ENCODE peak calls at places on chromosomes 3 and 15, in eight cellular contexts. D is suprapubic skin, J is A549, Y is K562, Z is stomach, L is ovary, C is sigmoid colon, V is transverse colon. I is an unnamed sample.

GRCh38 chr15:73387507-73388255 is 18.9 kb upstream of the HCN4 start:
- DNase-seq in D (peak; percentile 46), J (no peak), Y (no peak), Z (no peak), L (no peak), C (no peak), V (no peak), I (no peak)

GRCh38 chr15:39088186-39088585 is 492.7 kb upstream of the THBS1 start:
- DNase-seq in D (no peak), J (no peak), Y (no peak), Z (no peak), L (no peak), C (no peak), V (no peak), I (no peak)

GRCh38 chr3:182364723-182365650 is 428.3 kb upstream of the ATP11B start:
- DNase-seq in D (no peak), J (no peak), Y (peak; percentile 54), Z (peak; percentile 78), L (no peak), C (peak; percentile 69), V (peak; percentile 7), I (no peak)

GRCh38 chr3:167866321-167866720 is 130.8 kb downstream of the SERPINI1 start:
- DNase-seq in D (no peak), J (no peak), Y (no peak), Z (no peak), L (no peak), C (no peak), V (no peak), I (no peak)

GRCh38 chr3:45124379-45124778 is 21.8 kb downstream of the CDCP1 start:
- DNase-seq in D (no peak), J (peak; percentile 25), Y (no peak), Z (no peak), L (no peak), C (no peak), V (no peak), I (no peak)

GRCh38 chr3:138856799-138857198 is 22.1 kb upstream of the PIK3CB start:
- DNase-seq in D (no peak), J (no peak), Y (no peak), Z (no peak), L (no peak), C (no peak), V (no peak), I (no peak)

GRCh38 chr3:171155122-171155700 is 128.7 kb upstream of the SLC2A2 start:
- DNase-seq in D (no peak), J (no peak), Y (no peak), Z (no peak), L (no peak), C (no peak), V (no peak), I (no peak)

GRCh38 chr15:75620776-75621536 is 4.6 kb downstream of the SNUPN start:
- DNase-seq in D (peak; percentile 91), J (no peak), Y (no peak), Z (peak; percentile 77), L (peak; percentile 75), C (peak; percentile 94), V (peak; percentile 67), I (peak; percentile 94)

GRCh38 chr3:35758358-35758757 is 119.0 kb downstream of the ARPP21 start:
- DNase-seq in D (no peak), J (no peak), Y (no peak), Z (no peak), L (no peak), C (no peak), V (no peak), I (no peak)

GRCh38 chr15:31440754-31441298 is 114.2 kb downstream of the KLF13 start:
- DNase-seq in D (peak; percentile 77), J (no peak), Y (peak; percentile 26), Z (peak; percentile 42), L (peak; percentile 21), C (peak; percentile 82), V (peak; percentile 64), I (no peak)

GRCh38 chr15:72229076-72229946 is 1.7 kb downstream of the PKM start:
- DNase-seq in D (no peak), J (no peak), Y (no peak), Z (no peak), L (no peak), C (peak; percentile 65), V (no peak), I (no peak)

GRCh38 chr15:36117394-36117793 is 462.0 kb upstream of the CDIN1 start:
- DNase-seq in D (no peak), J (no peak), Y (no peak), Z (no peak), L (no peak), C (no peak), V (no peak), I (no peak)

GRCh38 chr3:79368403-79368802 is 399.4 kb downstream of the ROBO1 start:
- DNase-seq in D (no peak), J (no peak), Y (no peak), Z (no peak), L (no peak), C (no peak), V (no peak), I (no peak)

GRCh38 chr3:187709155-187709554 is 6.8 kb upstream of the RTP2 start:
- DNase-seq in D (no peak), J (peak; percentile 7), Y (peak; percentile 19), Z (no peak), L (no peak), C (no peak), V (no peak), I (no peak)

GRCh38 chr3:127673191-127674098 is 693 bp downstream of the ABTB1 start:
- DNase-seq in D (peak; percentile 75), J (peak; percentile 33), Y (peak; percentile 52), Z (peak; percentile 61), L (peak; percentile 53), C (peak; percentile 81), V (peak; percentile 61), I (no peak)

GRCh38 chr3:102224171-102224570 is 210.6 kb upstream of the ZPLD1 start:
- DNase-seq in D (no peak), J (peak; percentile 6), Y (no peak), Z (no peak), L (no peak), C (no peak), V (peak; percentile 15), I (no peak)
- TF ChIP-seq EP300 in D (no peak), J (no peak), Y (no peak), Z (no peak), L (no peak), C (no peak), V (no peak), I (no peak)

DNA sequence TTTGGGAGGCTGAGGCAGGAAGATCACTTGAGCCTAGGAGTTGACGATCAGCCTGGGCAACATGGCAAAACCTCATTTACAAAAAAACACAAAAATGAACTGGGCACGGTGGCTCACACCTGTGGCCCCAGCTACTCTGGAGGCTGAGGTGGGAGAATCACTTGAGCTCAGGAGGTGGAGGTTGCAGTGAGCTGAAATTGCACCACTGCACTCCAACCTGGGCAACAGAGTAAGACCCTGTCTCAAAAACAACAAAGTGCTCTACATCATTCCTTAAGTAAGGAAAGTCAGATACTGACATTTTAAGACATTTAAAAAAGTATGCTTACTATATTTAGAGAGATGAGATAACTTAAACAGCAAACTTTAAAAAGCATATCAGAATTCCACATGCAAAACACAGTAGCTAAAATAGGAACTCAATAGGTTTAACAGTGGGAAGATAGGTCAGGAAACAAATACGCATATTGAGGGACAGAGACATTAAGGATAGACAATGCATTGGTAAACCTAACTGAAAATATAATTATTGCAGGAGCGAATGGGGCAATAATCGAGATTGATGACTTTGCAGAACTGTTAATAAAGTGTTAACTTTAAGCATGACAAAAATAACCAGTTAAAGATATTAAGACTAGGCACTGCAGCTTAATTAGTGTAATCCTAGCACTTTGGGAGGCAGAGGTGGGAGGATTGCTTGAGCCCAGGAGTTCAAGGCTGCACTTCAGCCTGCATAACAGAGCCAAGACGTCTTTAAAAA is 32.1 kb downstream of the MORF4L1 start:
- DNase-seq in D (no peak), J (no peak), Y (no peak), Z (no peak), L (no peak), C (no peak), V (no peak), I (no peak)
- TF ChIP-seq EP300 in D (no peak), J (no peak), Y (no peak), Z (no peak), L (no peak), C (no peak), V (no peak), I (no peak)

GRCh38 chr3:124296416-124296815 is 304.5 kb upstream of the ROPN1 start:
- DNase-seq in D (no peak), J (no peak), Y (no peak), Z (no peak), L (no peak), C (no peak), V (no peak), I (peak; percentile 86)

GRCh38 chr3:124297062-124297980 is 305.4 kb upstream of the ROPN1 start:
- DNase-seq in D (no peak), J (no peak), Y (no peak), Z (no peak), L (no peak), C (no peak), V (no peak), I (peak; percentile 80)

GRCh38 chr3:124300416-124300815 is 308.5 kb upstream of the ROPN1 start:
- DNase-seq in D (no peak), J (no peak), Y (no peak), Z (no peak), L (no peak), C (no peak), V (no peak), I (peak; percentile 62)

GRCh38 chr3:124299831-124300230 is 307.9 kb upstream of the ROPN1 start:
- DNase-seq in D (no peak), J (no peak), Y (no peak), Z (no peak), L (no peak), C (no peak), V (no peak), I (no peak)

GRCh38 chr3:124298951-124299350 is 307.0 kb upstream of the ROPN1 start:
- DNase-seq in D (no peak), J (no peak), Y (no peak), Z (no peak), L (peak; percentile 21), C (no peak), V (no peak), I (peak; percentile 86)
- TF ChIP-seq EP300 in D (no peak), J (no peak), Y (no peak), Z (no peak), L (no peak), C (no peak), V (no peak), I (no peak)

GRCh38 chr3:157088133-157088488 is 71.8 kb downstream of the CCNL1 start:
- DNase-seq in D (no peak), J (no peak), Y (no peak), Z (no peak), L (peak; percentile 22), C (no peak), V (peak; percentile 16), I (no peak)
- TF ChIP-seq EP300 in D (no peak), J (no peak), Y (no peak), Z (no peak), L (no peak), C (no peak), V (no peak), I (no peak)

GRCh38 chr3:146739203-146739671 is 134.1 kb upstream of the PLSCR5 start:
- DNase-seq in D (no peak), J (no peak), Y (no peak), Z (no peak), L (no peak), C (no peak), V (no peak), I (no peak)
- TF ChIP-seq EP300 in D (no peak), J (no peak), Y (no peak), Z (no peak), L (no peak), C (no peak), V (no peak), I (no peak)

GRCh38 chr3:72891053-72891855 is 3.4 kb downstream of the GXYLT2 start:
- DNase-seq in D (peak; percentile 67), J (no peak), Y (peak; percentile 15), Z (no peak), L (peak; percentile 88), C (peak; percentile 81), V (peak; percentile 18), I (no peak)
- TF ChIP-seq EP300 in D (no peak), J (no peak), Y (no peak), Z (no peak), L (no peak), C (no peak), V (no peak), I (no peak)